ENCODE peak calls at places on chromosome 15, in four cellular contexts. One of them, this sample, is unnamed.

GRCh38 chr15:90044191-90044590 is 43.1 kb downstream of the ZNF710 start:
- DNase-seq in activated CD8-positive, alpha-beta memory T cell treated with anti-CD3 and anti-CD28 coated beads, Interleukin-2, amount 50 U/mL, for 48 hours: no peak
- DNase-seq in stimulated activated naive B cell treated with anti-CD40 and anti-IgM and Interleukin-4, amounts not matched to agents 10 μg/mL and 1 μg/mL and 100 μg/mL, for 72 hours: no peak
- DNase-seq in right lobe of liver: peak
- DNase-seq in this sample: no peak

GRCh38 chr15:64530472-64530871 is 70.1 kb downstream of the ZNF609 start:
- DNase-seq in activated CD8-positive, alpha-beta memory T cell treated with anti-CD3 and anti-CD28 coated beads, Interleukin-2, amount 50 U/mL, for 48 hours: no peak
- DNase-seq in stimulated activated naive B cell treated with anti-CD40 and anti-IgM and Interleukin-4, amounts not matched to agents 10 μg/mL and 1 μg/mL and 100 μg/mL, for 72 hours: no peak
- DNase-seq in right lobe of liver: no peak
- DNase-seq in this sample: no peak

GRCh38 chr15:64010719-64011118 is 35.6 kb downstream of the DAPK2 start:
- DNase-seq in activated CD8-positive, alpha-beta memory T cell treated with anti-CD3 and anti-CD28 coated beads, Interleukin-2, amount 50 U/mL, for 48 hours: peak
- DNase-seq in stimulated activated naive B cell treated with anti-CD40 and anti-IgM and Interleukin-4, amounts not matched to agents 10 μg/mL and 1 μg/mL and 100 μg/mL, for 72 hours: peak
- DNase-seq in right lobe of liver: no peak
- DNase-seq in this sample: no peak

GRCh38 chr15:66838671-66839239 is 136.7 kb downstream of the SMAD6 start:
- DNase-seq in activated CD8-positive, alpha-beta memory T cell treated with anti-CD3 and anti-CD28 coated beads, Interleukin-2, amount 50 U/mL, for 48 hours: no peak
- DNase-seq in stimulated activated naive B cell treated with anti-CD40 and anti-IgM and Interleukin-4, amounts not matched to agents 10 μg/mL and 1 μg/mL and 100 μg/mL, for 72 hours: no peak
- DNase-seq in right lobe of liver: no peak
- DNase-seq in this sample: no peak

GRCh38 chr15:92780816-92781215 is 119.3 kb upstream of the CHD2 start:
- DNase-seq in activated CD8-positive, alpha-beta memory T cell treated with anti-CD3 and anti-CD28 coated beads, Interleukin-2, amount 50 U/mL, for 48 hours: no peak
- DNase-seq in stimulated activated naive B cell treated with anti-CD40 and anti-IgM and Interleukin-4, amounts not matched to agents 10 μg/mL and 1 μg/mL and 100 μg/mL, for 72 hours: no peak
- DNase-seq in right lobe of liver: no peak
- DNase-seq in this sample: no peak

GRCh38 chr15:68204776-68205557 is at the start of gene CALML4:
- DNase-seq in activated CD8-positive, alpha-beta memory T cell treated with anti-CD3 and anti-CD28 coated beads, Interleukin-2, amount 50 U/mL, for 48 hours: no peak
- DNase-seq in stimulated activated naive B cell treated with anti-CD40 and anti-IgM and Interleukin-4, amounts not matched to agents 10 μg/mL and 1 μg/mL and 100 μg/mL, for 72 hours: no peak
- DNase-seq in right lobe of liver: peak
- DNase-seq in this sample: no peak

GRCh38 chr15:67690936-67691335 is 134.4 kb upstream of the SKOR1 start:
- DNase-seq in activated CD8-positive, alpha-beta memory T cell treated with anti-CD3 and anti-CD28 coated beads, Interleukin-2, amount 50 U/mL, for 48 hours: no peak
- DNase-seq in stimulated activated naive B cell treated with anti-CD40 and anti-IgM and Interleukin-4, amounts not matched to agents 10 μg/mL and 1 μg/mL and 100 μg/mL, for 72 hours: no peak
- DNase-seq in right lobe of liver: no peak
- DNase-seq in this sample: no peak

GRCh38 chr15:55917881-55918296 is 75.5 kb downstream of the NEDD4 start:
- DNase-seq in activated CD8-positive, alpha-beta memory T cell treated with anti-CD3 and anti-CD28 coated beads, Interleukin-2, amount 50 U/mL, for 48 hours: no peak
- DNase-seq in stimulated activated naive B cell treated with anti-CD40 and anti-IgM and Interleukin-4, amounts not matched to agents 10 μg/mL and 1 μg/mL and 100 μg/mL, for 72 hours: no peak
- DNase-seq in right lobe of liver: no peak
- DNase-seq in this sample: no peak

GRCh38 chr15:24848050-24848449 is 106.7 kb upstream of the SNRPN start:
- DNase-seq in activated CD8-positive, alpha-beta memory T cell treated with anti-CD3 and anti-CD28 coated beads, Interleukin-2, amount 50 U/mL, for 48 hours: no peak
- DNase-seq in stimulated activated naive B cell treated with anti-CD40 and anti-IgM and Interleukin-4, amounts not matched to agents 10 μg/mL and 1 μg/mL and 100 μg/mL, for 72 hours: no peak
- DNase-seq in right lobe of liver: no peak
- DNase-seq in this sample: no peak

GRCh38 chr15:91867581-91868026 is 14.1 kb downstream of the SLCO3A1 start:
- DNase-seq in activated CD8-positive, alpha-beta memory T cell treated with anti-CD3 and anti-CD28 coated beads, Interleukin-2, amount 50 U/mL, for 48 hours: no peak
- DNase-seq in stimulated activated naive B cell treated with anti-CD40 and anti-IgM and Interleukin-4, amounts not matched to agents 10 μg/mL and 1 μg/mL and 100 μg/mL, for 72 hours: no peak
- DNase-seq in right lobe of liver: no peak
- DNase-seq in this sample: peak

GRCh38 chr15:57758556-57758955 is 52.0 kb downstream of the POLR2M start:
- DNase-seq in activated CD8-positive, alpha-beta memory T cell treated with anti-CD3 and anti-CD28 coated beads, Interleukin-2, amount 50 U/mL, for 48 hours: no peak
- DNase-seq in stimulated activated naive B cell treated with anti-CD40 and anti-IgM and Interleukin-4, amounts not matched to agents 10 μg/mL and 1 μg/mL and 100 μg/mL, for 72 hours: no peak
- DNase-seq in right lobe of liver: no peak
- DNase-seq in this sample: no peak

GRCh38 chr15:88126695-88127476 is 129.7 kb downstream of the NTRK3 start:
- DNase-seq in activated CD8-positive, alpha-beta memory T cell treated with anti-CD3 and anti-CD28 coated beads, Interleukin-2, amount 50 U/mL, for 48 hours: no peak
- DNase-seq in stimulated activated naive B cell treated with anti-CD40 and anti-IgM and Interleukin-4, amounts not matched to agents 10 μg/mL and 1 μg/mL and 100 μg/mL, for 72 hours: no peak
- DNase-seq in right lobe of liver: no peak
- DNase-seq in this sample: no peak

GRCh38 chr15:87681054-87681453 is 575.5 kb downstream of the NTRK3 start:
- DNase-seq in activated CD8-positive, alpha-beta memory T cell treated with anti-CD3 and anti-CD28 coated beads, Interleukin-2, amount 50 U/mL, for 48 hours: no peak
- DNase-seq in stimulated activated naive B cell treated with anti-CD40 and anti-IgM and Interleukin-4, amounts not matched to agents 10 μg/mL and 1 μg/mL and 100 μg/mL, for 72 hours: no peak
- DNase-seq in right lobe of liver: no peak
- DNase-seq in this sample: no peak

GRCh38 chr15:75620043-75620775 is 5.3 kb downstream of the SNUPN start:
- DNase-seq in activated CD8-positive, alpha-beta memory T cell treated with anti-CD3 and anti-CD28 coated beads, Interleukin-2, amount 50 U/mL, for 48 hours: no peak
- DNase-seq in stimulated activated naive B cell treated with anti-CD40 and anti-IgM and Interleukin-4, amounts not matched to agents 10 μg/mL and 1 μg/mL and 100 μg/mL, for 72 hours: no peak
- DNase-seq in right lobe of liver: no peak
- DNase-seq in this sample: no peak

GRCh38 chr15:100663066-100663465 is 60.7 kb downstream of the ASB7 start:
- DNase-seq in activated CD8-positive, alpha-beta memory T cell treated with anti-CD3 and anti-CD28 coated beads, Interleukin-2, amount 50 U/mL, for 48 hours: no peak
- DNase-seq in stimulated activated naive B cell treated with anti-CD40 and anti-IgM and Interleukin-4, amounts not matched to agents 10 μg/mL and 1 μg/mL and 100 μg/mL, for 72 hours: no peak
- DNase-seq in right lobe of liver: no peak
- DNase-seq in this sample: no peak

GRCh38 chr15:40061212-40061901 is 22.4 kb upstream of the SRP14 start:
- DNase-seq in activated CD8-positive, alpha-beta memory T cell treated with anti-CD3 and anti-CD28 coated beads, Interleukin-2, amount 50 U/mL, for 48 hours: no peak
- DNase-seq in stimulated activated naive B cell treated with anti-CD40 and anti-IgM and Interleukin-4, amounts not matched to agents 10 μg/mL and 1 μg/mL and 100 μg/mL, for 72 hours: no peak
- DNase-seq in right lobe of liver: no peak
- DNase-seq in this sample: no peak

GRCh38 chr15:82829234-82829633 is 19.8 kb downstream of the WHAMM start:
- DNase-seq in activated CD8-positive, alpha-beta memory T cell treated with anti-CD3 and anti-CD28 coated beads, Interleukin-2, amount 50 U/mL, for 48 hours: no peak
- DNase-seq in stimulated activated naive B cell treated with anti-CD40 and anti-IgM and Interleukin-4, amounts not matched to agents 10 μg/mL and 1 μg/mL and 100 μg/mL, for 72 hours: no peak
- DNase-seq in right lobe of liver: no peak
- DNase-seq in this sample: no peak

GRCh38 chr15:25787381-25787780 is 75.7 kb downstream of the ATP10A start:
- DNase-seq in activated CD8-positive, alpha-beta memory T cell treated with anti-CD3 and anti-CD28 coated beads, Interleukin-2, amount 50 U/mL, for 48 hours: no peak
- DNase-seq in stimulated activated naive B cell treated with anti-CD40 and anti-IgM and Interleukin-4, amounts not matched to agents 10 μg/mL and 1 μg/mL and 100 μg/mL, for 72 hours: no peak
- DNase-seq in right lobe of liver: no peak
- DNase-seq in this sample: no peak

GRCh38 chr15:29291067-29291466 is 21.4 kb upstream of the NSMCE3 start:
- DNase-seq in activated CD8-positive, alpha-beta memory T cell treated with anti-CD3 and anti-CD28 coated beads, Interleukin-2, amount 50 U/mL, for 48 hours: no peak
- DNase-seq in stimulated activated naive B cell treated with anti-CD40 and anti-IgM and Interleukin-4, amounts not matched to agents 10 μg/mL and 1 μg/mL and 100 μg/mL, for 72 hours: no peak
- DNase-seq in right lobe of liver: no peak
- DNase-seq in this sample: no peak

GRCh38 chr15:72341361-72341760 is 21.4 kb upstream of the CELF6 start:
- DNase-seq in activated CD8-positive, alpha-beta memory T cell treated with anti-CD3 and anti-CD28 coated beads, Interleukin-2, amount 50 U/mL, for 48 hours: no peak
- DNase-seq in stimulated activated naive B cell treated with anti-CD40 and anti-IgM and Interleukin-4, amounts not matched to agents 10 μg/mL and 1 μg/mL and 100 μg/mL, for 72 hours: no peak
- DNase-seq in right lobe of liver: no peak
- DNase-seq in this sample: no peak